ENCODE peak calls at places on chromosomes 7 and 10, in nine cellular contexts. C is BE2C; Q is activated T-cell treated with anti-CD3 and anti-CD28 coated beads, Interleukin-2, amount 50 U/mL, for 72 hours; X is ACHN; V is immature natural killer cell; F is NCI-H748 treated with DMSO at 0.1 percent for 48 hours; A is NCI-H1105; J is BJ; K is activated CD4-positive, alpha-beta T cell treated with anti-CD3 and anti-CD28 coated beads, Interleukin-2, amount 50 U/mL, for 1 hour. O is an unnamed sample.

GRCh38 chr10:52479567-52479966 is 165.5 kb downstream of the DKK1 start:
- DNase-seq in V (no peak), Q (no peak), K (no peak), X (no peak), C (no peak), F (no peak), A (no peak), J (no peak), O (no peak)

GRCh38 chr10:5291501-5292195 is 73.1 kb upstream of the UCN3 start:
- DNase-seq in C (no peak), J (peak), V (peak), A (no peak), Q (peak), F (peak), K (peak), X (no peak), O (no peak)

GRCh38 chr7:73770002-73770859 is at the start of gene CLDN3:
- DNase-seq in K (peak), A (peak), F (peak), V (no peak), X (peak), C (peak), Q (peak), J (no peak), O (peak)

GRCh38 chr7:151693140-151693539 is 173.4 kb upstream of the RHEB start:
- DNase-seq in J (no peak), C (no peak), K (no peak), A (no peak), Q (no peak), X (no peak), F (no peak), V (no peak), O (no peak)

GRCh38 chr10:123890246-123890645 is 1.4 kb downstream of the CPXM2 start:
- DNase-seq in K (no peak), A (no peak), X (no peak), F (no peak), C (no peak), J (no peak), Q (no peak), V (no peak), O (no peak)

GRCh38 chr7:69211336-69211735 is 386.9 kb upstream of the AUTS2 start:
- DNase-seq in J (no peak), Q (no peak), F (no peak), X (no peak), K (no peak), A (no peak), V (no peak), C (no peak), O (no peak)

GRCh38 chr10:100103581-100103980 is 21.9 kb upstream of the CPN1 start:
- DNase-seq in K (no peak), X (no peak), J (no peak), V (no peak), A (no peak), Q (no peak), C (no peak), F (no peak), O (no peak)

GRCh38 chr10:94785211-94785610 is 22.7 kb downstream of the CYP2C19 start:
- DNase-seq in Q (no peak), X (no peak), A (no peak), C (no peak), F (no peak), V (no peak), J (no peak), K (no peak), O (no peak)

GRCh38 chr10:133336131-133337078 is at the start of gene CALY:
- DNase-seq in V (peak), A (no peak), C (peak), K (peak), J (no peak), Q (peak), F (no peak), X (no peak), O (no peak)

GRCh38 chr7:55939514-55940123 is 12.1 kb upstream of the MRPS17 start:
- DNase-seq in A (no peak), V (no peak), C (no peak), K (no peak), X (no peak), F (no peak), Q (no peak), J (no peak), O (no peak)

GRCh38 chr10:69315610-69316312 is 37.5 kb downstream of the HK1 start:
- DNase-seq in X (no peak), K (no peak), F (no peak), A (no peak), J (no peak), C (no peak), V (no peak), Q (peak), O (no peak)

GRCh38 chr10:133262696-133263095 is 14.0 kb downstream of the ADAM8 start:
- DNase-seq in J (no peak), Q (no peak), V (no peak), A (no peak), C (no peak), F (peak), X (no peak), K (no peak), O (peak)

O was measured in COR-L47.